ENCODE peak calls at places on chromosomes 12 and 14, in seven cellular contexts. M is tibial artery, V is cardiac fibroblast, W is choroid plexus epithelial cell, P is left ventricle myocardium inferior, N is Peyer's patch, X is endothelial cell of umbilical vein. T is an unnamed sample.

GRCh38 chr14:38404616-38405015 is 148.7 kb upstream of the CLEC14A start:
- DNase-seq in P (no peak), V (peak), W (peak), X (no peak), M (no peak), N (no peak), T (peak)

GRCh38 chr14:61296707-61297502 is 15.8 kb upstream of the TMEM30B start:
- DNase-seq in V (peak), P (no peak), M (no peak), W (peak), X (peak), N (no peak), T (peak)

GRCh38 chr12:10363922-10364838 is 25.7 kb downstream of the KLRK1 start:
- DNase-seq in N (peak), P (peak), M (peak), V (peak), W (peak), X (peak), T (peak)

GRCh38 chr12:26713885-26714383 is 119.1 kb downstream of the ITPR2 start:
- DNase-seq in V (no peak), N (no peak), W (no peak), P (no peak), X (no peak), M (no peak), T (no peak)

GRCh38 chr14:31950760-31951637 is 126.1 kb upstream of the ARHGAP5 start:
- DNase-seq in N (peak), M (peak), P (peak), X (no peak), W (peak), V (peak), T (peak)

GRCh38 chr14:98136019-98136418 is 1136.0 kb downstream of the BCL11B start:
- DNase-seq in W (no peak), N (no peak), M (no peak), X (no peak), P (no peak), V (no peak), T (no peak)

GRCh38 chr12:20268121-20268732 is 100.1 kb upstream of the PDE3A start:
- DNase-seq in P (no peak), N (no peak), W (peak), M (no peak), V (peak), X (no peak), T (peak)

GRCh38 chr12:113573148-113573547 is 101.5 kb upstream of the LHX5 start:
- DNase-seq in X (no peak), W (no peak), M (no peak), V (no peak), P (no peak), N (no peak), T (no peak)

GRCh38 chr12:86212970-86213369 is 43.2 kb downstream of the MGAT4C start:
- DNase-seq in M (no peak), V (no peak), W (no peak), P (no peak), X (peak), N (no peak), T (no peak)

GRCh38 chr12:93698307-93699092 is 21.3 kb downstream of the CRADD start:
- DNase-seq in N (no peak), M (no peak), W (peak), V (peak), X (no peak), P (no peak), T (peak)

GRCh38 chr12:88336071-88336768 is 194.1 kb downstream of the TMTC3 start:
- DNase-seq in P (no peak), X (no peak), N (no peak), W (no peak), V (no peak), M (no peak), T (no peak)

GRCh38 chr12:76883826-76884225 is 5.0 kb upstream of the CSRP2 start:
- DNase-seq in N (no peak), V (peak), P (peak), M (no peak), X (no peak), W (peak), T (peak)

GRCh38 chr12:28415755-28416154 is 225.5 kb downstream of the CCDC91 start:
- DNase-seq in P (no peak), W (peak), V (peak), N (no peak), M (no peak), X (peak), T (peak)

GRCh38 chr14:67440513-67440912 is 28.5 kb upstream of the PLEK2 start:
- DNase-seq in V (no peak), P (no peak), X (no peak), W (no peak), M (no peak), N (no peak), T (no peak)

GRCh38 chr12:60059180-60059579 is 463.4 kb downstream of the SLC16A7 start:
- DNase-seq in P (no peak), W (no peak), N (no peak), X (no peak), V (no peak), M (no peak), T (no peak)

GRCh38 chr14:98580131-98580678 is 691.8 kb downstream of the BCL11B start:
- DNase-seq in M (no peak), X (no peak), P (no peak), N (no peak), W (no peak), V (no peak), T (peak)

GRCh38 chr12:123445388-123446344 is 9.2 kb upstream of the RILPL2 start:
- DNase-seq in M (peak), X (peak), W (peak), P (peak), N (no peak), V (peak), T (no peak)

GRCh38 chr12:8038659-8039114 is 6.2 kb downstream of the FOXJ2 start:
- DNase-seq in X (peak), W (peak), V (peak), N (peak), P (peak), M (no peak), T (peak)

GRCh38 chr12:52951126-52951525 is 2.2 kb downstream of the KRT18 start:
- DNase-seq in N (no peak), V (no peak), W (no peak), P (no peak), X (no peak), M (no peak), T (no peak)

GRCh38 chr12:52952082-52952801 is 3.3 kb downstream of the KRT18 start:
- DNase-seq in X (no peak), M (no peak), W (no peak), V (peak), P (no peak), N (no peak), T (no peak)

GRCh38 chr12:52950553-52950952 is 1.6 kb downstream of the KRT18 start:
- DNase-seq in N (no peak), M (no peak), X (no peak), P (no peak), W (no peak), V (no peak), T (no peak)

GRCh38 chr12:52953181-52953841 is 4.4 kb downstream of the KRT18 start:
- DNase-seq in X (no peak), W (no peak), M (no peak), P (no peak), V (no peak), N (no peak), T (no peak)

GRCh38 chr12:52951640-52952039 is 2.7 kb downstream of the KRT18 start:
- DNase-seq in M (no peak), V (no peak), P (no peak), W (no peak), N (no peak), X (no peak), T (no peak)
- H3K4me3 ChIP-seq in M (no peak), V (peak), P (no peak), W (no peak), N (no peak), X (no peak), T (peak)

GRCh38 chr14:28762290-28762948 is 4.2 kb upstream of the FOXG1 start:
- DNase-seq in N (no peak), M (no peak), W (no peak), P (no peak), V (no peak), X (no peak), T (peak)
- TF ChIP-seq CTCF in N (no peak), M (no peak), W (no peak), P (no peak), V (no peak), X (no peak), T (peak)

GRCh38 chr14:70708717-70709570 is 67.2 kb downstream of the TTC9 start:
- DNase-seq in P (no peak), N (no peak), M (no peak), X (no peak), V (no peak), W (no peak), T (no peak)
- H3K4me3 ChIP-seq in P (no peak), N (no peak), M (no peak), X (no peak), V (no peak), W (no peak), T (no peak)

GRCh38 chr12:54653025-54653424 is 4.9 kb upstream of the DCD start:
- DNase-seq in P (no peak), V (no peak), W (no peak), X (no peak), N (no peak), M (no peak), T (no peak)
- TF ChIP-seq CTCF in P (no peak), V (no peak), W (no peak), X (no peak), N (no peak), M (no peak), T (no peak)